ENCODE peak calls at places on chromosome 22, in four cellular contexts. C is activated T-cell treated with anti-CD3 and anti-CD28 coated beads, Interleukin-2, amount 50 U/mL, for 24 hours; R is nephron progenitor cell; Y is RCC 7860. W is an unnamed sample.

GRCh38 chr22:30423296-30423958 is 2.1 kb upstream of the MTFP1 start:
- DNase-seq in Y (peak), C (no peak), R (no peak), W (no peak)

GRCh38 chr22:47460870-47461269 is 698.4 kb downstream of the TBC1D22A start:
- DNase-seq in R (no peak), C (no peak), Y (no peak), W (no peak)

GRCh38 chr22:36565686-36566085 is 36.7 kb upstream of the EIF3D start:
- DNase-seq in Y (peak), C (no peak), R (no peak), W (no peak)

GRCh38 chr22:47221840-47222615 is 459.6 kb downstream of the TBC1D22A start:
- DNase-seq in Y (no peak), C (no peak), R (no peak), W (no peak)

GRCh38 chr22:24693359-24693758 is 81.2 kb downstream of the PIWIL3 start:
- DNase-seq in C (no peak), Y (no peak), R (no peak), W (no peak)

GRCh38 chr22:30866811-30867271 is 101.7 kb downstream of the MORC2 start:
- DNase-seq in Y (no peak), R (no peak), C (no peak), W (no peak)

GRCh38 chr22:32617271-32617670 is 142.7 kb downstream of the FBXO7 start:
- DNase-seq in C (no peak), Y (no peak), R (no peak), W (no peak)

GRCh38 chr22:49243335-49243734 is 584.3 kb downstream of the BRD1 start:
- DNase-seq in Y (no peak), R (no peak), C (no peak), W (no peak)

GRCh38 chr22:24465566-24465965 is 29.6 kb upstream of the UPB1 start:
- DNase-seq in C (no peak), R (no peak), Y (peak), W (no peak)

GRCh38 chr22:28815101-28815500 is 14.7 kb upstream of the XBP1 start:
- DNase-seq in Y (no peak), R (no peak), C (no peak), W (peak)

GRCh38 chr22:42841444-42841843 is 15.6 kb downstream of the ARFGAP3 start:
- DNase-seq in R (no peak), C (no peak), Y (no peak), W (no peak)

GRCh38 chr22:29587938-29588699 is 7.2 kb upstream of the NIPSNAP1 start:
- DNase-seq in C (no peak), R (no peak), Y (peak), W (no peak)

GRCh38 chr22:46047841-46048595 is 71.1 kb upstream of the WNT7B start:
- DNase-seq in Y (no peak), R (no peak), C (no peak), W (peak)

GRCh38 chr22:35577799-35578659 is 37.4 kb downstream of the RASD2 start:
- DNase-seq in C (no peak), R (no peak), Y (no peak), W (no peak)

GRCh38 chr22:24424001-24424900 is 3.1 kb upstream of the ADORA2A start:
- DNase-seq in Y (no peak), C (peak), R (peak), W (no peak)